ENCODE peak calls at places on chromosomes 6 and 20, in nine cellular contexts. T is GM23338, M is fibroblast of lung, W is MM.1S, Y is neural progenitor cell, C is HCT116, L is PC-9, X is GM23248, P is osteoblast. D is an unnamed sample. For H3K36me3, the result is how much of the 10 kb centered on the place peaks cover.

GRCh38 chr6:121297699-121298098 is 36.6 kb downstream of the TBC1D32 start:
- DNase-seq in T (no peak), M (peak), W (no peak), Y (no peak), C (no peak), L (no peak), X (peak), P (no peak), D (no peak)

GRCh38 chr6:142429195-142429594 is 127.4 kb downstream of the ADGRG6 start:
- DNase-seq in T (no peak), M (no peak), W (no peak), Y (no peak), C (no peak), L (no peak), X (peak), P (peak), D (no peak)

GRCh38 chr20:17499041-17499440 is 32.1 kb downstream of the BFSP1 start:
- DNase-seq in T (no peak), M (no peak), W (no peak), Y (no peak), C (no peak), L (peak), X (peak), P (no peak), D (no peak)

GRCh38 chr6:6728169-6728941 is 139.8 kb downstream of the LY86 start:
- DNase-seq in T (no peak), M (no peak), W (no peak), Y (peak), C (no peak), L (no peak), X (no peak), P (no peak), D (no peak)

GRCh38 chr6:80769101-80769500 is 662.6 kb downstream of the BCKDHB start:
- DNase-seq in T (no peak), M (peak), W (no peak), Y (no peak), C (no peak), L (no peak), X (peak), P (no peak), D (no peak)

GRCh38 chr6:169288591-169288990 is 34.9 kb upstream of the THBS2 start:
- DNase-seq in T (no peak), M (peak), W (no peak), Y (no peak), C (no peak), L (no peak), X (peak), P (peak), D (no peak)

GRCh38 chr6:163341671-163342070 is 72.8 kb upstream of the QKI start:
- DNase-seq in T (no peak), M (no peak), W (no peak), Y (peak), C (no peak), L (no peak), X (no peak), P (no peak), D (no peak)

GRCh38 chr20:568865-569415 is 25.4 kb upstream of the CSNK2A1 start:
- DNase-seq in T (peak), M (no peak), W (no peak), Y (no peak), C (no peak), L (no peak), X (no peak), P (no peak), D (no peak)

GRCh38 chr6:8383584-8383983 is 51.8 kb downstream of the SLC35B3 start:
- DNase-seq in T (peak), M (no peak), W (no peak), Y (peak), C (no peak), L (no peak), X (no peak), P (peak), D (no peak)

GRCh38 chr6:157651731-157652490 is 171.1 kb upstream of the SNX9 start:
- DNase-seq in T (no peak), M (no peak), W (no peak), Y (no peak), C (no peak), L (no peak), X (no peak), P (no peak), D (no peak)

GRCh38 chr20:45951925-45952834 is 17.7 kb downstream of the PCIF1 start:
- DNase-seq in T (no peak), M (no peak), W (no peak), Y (no peak), C (no peak), L (no peak), X (no peak), P (peak), D (no peak)

GRCh38 chr20:45952861-45953260 is 18.4 kb downstream of the PCIF1 start:
- DNase-seq in T (no peak), M (no peak), W (no peak), Y (no peak), C (no peak), L (no peak), X (no peak), P (peak), D (no peak)

GRCh38 chr20:45949542-45950329 is 15.3 kb downstream of the PCIF1 start:
- DNase-seq in T (no peak), M (no peak), W (no peak), Y (no peak), C (no peak), L (no peak), X (no peak), P (peak), D (no peak)

GRCh38 chr20:45950330-45950646 is 15.8 kb downstream of the PCIF1 start:
- DNase-seq in T (no peak), M (no peak), W (no peak), Y (no peak), C (no peak), L (peak), X (no peak), P (peak), D (no peak)

DNA sequence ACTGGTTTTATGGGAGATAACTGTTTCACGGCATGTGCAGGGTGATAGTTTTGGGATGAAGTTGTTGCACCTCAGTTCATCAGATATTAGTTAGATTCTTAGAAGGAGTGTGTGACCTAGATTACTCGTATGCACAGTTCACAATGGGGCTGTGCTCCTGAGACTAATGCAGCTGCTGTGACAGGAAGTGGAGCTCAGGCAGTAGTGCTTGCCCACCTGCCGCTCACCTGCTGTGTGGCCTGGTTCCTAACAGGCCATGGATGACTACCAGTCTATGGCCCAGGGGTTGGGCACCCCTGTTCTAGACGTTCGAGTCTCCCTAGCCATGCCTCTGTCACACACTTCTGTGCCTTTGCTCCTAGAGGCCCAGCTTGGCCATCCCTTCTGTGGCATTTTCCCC is 17.0 kb downstream of the PCIF1 start:
- DNase-seq in T (no peak), M (no peak), W (no peak), Y (no peak), C (no peak), L (no peak), X (no peak), P (peak), D (no peak)
- H3K36me3 ChIP-seq in T (under half), M (half or more), W (under half), Y (under half), C (under half), L (under half), X (under half), P (half or more), D (under half)

GRCh38 chr6:3769610-3770009 is 18.1 kb upstream of the PXDC1 start:
- DNase-seq in T (no peak), M (peak), W (no peak), Y (no peak), C (no peak), L (no peak), X (peak), P (peak), D (no peak)
- H2AFZ ChIP-seq in T (no peak), M (no peak), W (no peak), Y (peak), C (no peak), L (no peak), X (no peak), P (no peak), D (no peak)

DNA sequence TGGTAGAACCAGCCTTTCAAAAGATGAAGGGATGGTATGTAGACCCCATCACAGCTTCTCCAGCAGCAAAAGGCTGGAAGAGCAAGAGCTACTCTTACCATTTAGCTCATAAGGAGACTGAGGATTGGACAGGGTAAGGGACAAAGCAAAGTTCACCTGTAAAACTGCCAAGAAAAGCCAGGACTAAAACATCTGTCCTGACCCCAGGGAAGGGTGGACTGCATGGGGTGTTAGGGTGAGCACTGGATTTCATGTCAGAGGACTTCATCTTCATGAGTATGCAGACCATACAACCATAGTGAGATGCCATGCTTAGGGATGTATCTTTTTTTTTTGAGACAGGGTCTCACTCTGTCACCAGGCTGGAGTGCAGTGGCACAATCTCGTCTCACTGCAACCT is 19.3 kb downstream of the AHCY start:
- DNase-seq in T (no peak), M (no peak), W (no peak), Y (no peak), C (no peak), L (no peak), X (no peak), P (peak), D (no peak)
- H3K36me3 ChIP-seq in T (half or more), M (under half), W (under half), Y (under half), C (half or more), L (under half), X (under half), P (half or more), D (under half)

GRCh38 chr6:119608994-119609393 is 259.4 kb upstream of the MAN1A1 start:
- DNase-seq in T (peak), M (no peak), W (no peak), Y (no peak), C (no peak), L (no peak), X (no peak), P (no peak), D (no peak)
- H2AFZ ChIP-seq in T (peak), M (no peak), W (no peak), Y (no peak), C (no peak), L (no peak), X (no peak), P (no peak), D (no peak)

DNA sequence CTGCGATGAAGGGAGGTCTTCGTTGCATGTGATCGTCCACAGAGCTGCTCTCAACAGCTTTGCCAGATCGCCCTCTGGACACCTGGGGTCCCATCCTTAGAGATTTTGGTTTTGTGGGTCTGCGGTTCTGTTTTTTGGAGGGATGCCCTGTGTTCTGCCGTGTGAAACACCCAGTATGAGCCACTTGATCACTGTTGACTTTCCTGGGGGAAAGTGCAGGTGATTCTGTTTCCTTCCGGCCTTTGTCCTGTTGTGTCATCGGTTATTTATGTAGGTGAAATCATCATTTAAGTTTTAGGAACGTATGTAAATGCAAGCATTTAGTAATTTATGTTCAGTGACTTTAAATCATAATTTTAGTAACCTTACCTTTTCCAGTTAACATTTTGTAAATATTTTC is 56.4 kb upstream of the SLC22A1 start:
- DNase-seq in T (no peak), M (no peak), W (no peak), Y (no peak), C (no peak), L (no peak), X (no peak), P (no peak), D (no peak)
- H3K36me3 ChIP-seq in T (under half), M (under half), W (under half), Y (under half), C (under half), L (under half), X (under half), P (half or more), D (under half)

GRCh38 chr6:134415681-134416080 is 97.8 kb upstream of the SGK1 start:
- DNase-seq in T (no peak), M (no peak), W (no peak), Y (no peak), C (no peak), L (no peak), X (no peak), P (no peak), D (no peak)
- H2AFZ ChIP-seq in T (peak), M (no peak), W (no peak), Y (peak), C (no peak), L (no peak), X (no peak), P (peak), D (peak)

D was measured in hepatocyte.